ENCODE peak calls at places on chromosomes 1 and 21, in four cellular contexts. U, Y, X and O are unnamed samples.

GRCh38 chr1:176694713-176695112 is 231.7 kb downstream of the PAPPA2 start:
- DNase-seq in U (no peak), Y (no peak), X (no peak), O (no peak)

GRCh38 chr1:25519624-25520023 is 23.8 kb upstream of the LDLRAP1 start:
- DNase-seq in U (peak; percentile 84), Y (no peak), X (no peak), O (no peak)

GRCh38 chr1:237220243-237220642 is 178.3 kb downstream of the RYR2 start:
- DNase-seq in U (no peak), Y (no peak), X (no peak), O (no peak)

GRCh38 chr1:245155186-245156040 is 628 bp downstream of the KIF26B start:
- DNase-seq in U (peak; percentile 15), Y (no peak), X (no peak), O (no peak)

GRCh38 chr1:221439734-221440436 is 302.0 kb downstream of the DUSP10 start:
- DNase-seq in U (peak; percentile 98), Y (no peak), X (no peak), O (peak; percentile 85)

GRCh38 chr1:53617382-53618217 is 121.4 kb downstream of the GLIS1 start:
- DNase-seq in U (peak; percentile 94), Y (peak; percentile 36), X (no peak), O (peak; percentile 27)

GRCh38 chr1:94753171-94753972 is 66.8 kb upstream of the SLC44A3 start:
- DNase-seq in U (peak; percentile 21), Y (peak; percentile 74), X (no peak), O (no peak)

GRCh38 chr1:9835758-9836631 is 12.2 kb upstream of the CLSTN1 start:
- DNase-seq in U (peak; percentile 13), Y (peak; percentile 77), X (no peak), O (no peak)

GRCh38 chr1:113219377-113219776 is 146.4 kb downstream of the LRIG2 start:
- DNase-seq in U (no peak), Y (no peak), X (no peak), O (no peak)

GRCh38 chr1:75423616-75424015 is 187.3 kb downstream of the SLC44A5 start:
- DNase-seq in U (no peak), Y (no peak), X (no peak), O (no peak)

GRCh38 chr1:7591565-7591964 is 179.5 kb upstream of the VAMP3 start:
- DNase-seq in U (no peak), Y (peak; percentile 61), X (no peak), O (no peak)

GRCh38 chr1:94117250-94117851 is 3.6 kb downstream of the ABCA4 start:
- DNase-seq in U (no peak), Y (no peak), X (no peak), O (no peak)

GRCh38 chr21:46472246-46472645 is 13.6 kb downstream of the DIP2A start:
- DNase-seq in U (peak; percentile 32), Y (no peak), X (no peak), O (no peak)

GRCh38 chr1:37995773-37996379 is 6.1 kb upstream of the SF3A3 start:
- DNase-seq in U (peak; percentile 89), Y (peak; percentile 95), X (peak; percentile 37), O (no peak)

GRCh38 chr1:192860478-192861185 is 51.8 kb downstream of the RGS2 start:
- DNase-seq in U (no peak), Y (no peak), X (peak; percentile 30), O (no peak)

GRCh38 chr1:209772116-209772515 is 12.2 kb downstream of the C1orf74 start:
- DNase-seq in U (no peak), Y (no peak), X (no peak), O (no peak)

GRCh38 chr1:209768354-209768774 is 12.5 kb downstream of the TRAF3IP3 start:
- DNase-seq in U (no peak), Y (peak; percentile 72), X (peak; percentile 98), O (no peak)

GRCh38 chr1:209770636-209771415 is 13.5 kb downstream of the C1orf74 start:
- DNase-seq in U (no peak), Y (peak; percentile 52), X (no peak), O (no peak)

GRCh38 chr1:209769171-209769904 is 13.5 kb downstream of the TRAF3IP3 start:
- DNase-seq in U (peak; percentile 87), Y (peak; percentile 86), X (peak; percentile 87), O (peak; percentile 53)

GRCh38 chr1:209769956-209770355 is 14.1 kb downstream of the TRAF3IP3 start:
- DNase-seq in U (no peak), Y (no peak), X (no peak), O (no peak)
- H3K4me3 ChIP-seq in U (no peak overlapping the region), Y (peak overlapping the region; percentile 3), X (peak overlapping the region; percentile 60), O (no peak overlapping the region)

GRCh38 chr1:175155936-175156335 is 36.6 kb downstream of the KIAA0040 start:
- DNase-seq in U (no peak), Y (no peak), X (no peak), O (no peak)

GRCh38 chr1:175150596-175151319 is 41.8 kb downstream of the KIAA0040 start:
- DNase-seq in U (no peak), Y (no peak), X (no peak), O (no peak)

GRCh38 chr1:175155473-175155856 is 37.1 kb downstream of the KIAA0040 start:
- DNase-seq in U (no peak), Y (no peak), X (peak; percentile 65), O (no peak)

GRCh38 chr1:175154595-175155472 is 37.7 kb downstream of the KIAA0040 start:
- DNase-seq in U (peak; percentile 35), Y (peak; percentile 80), X (peak; percentile 91), O (no peak)

GRCh38 chr1:175152006-175152652 is 40.4 kb downstream of the KIAA0040 start:
- DNase-seq in U (peak; percentile 22), Y (no peak), X (peak; percentile 68), O (no peak)
- H3K4me3 ChIP-seq in U (no peak overlapping the region), Y (peak overlapping the region; percentile 22), X (no peak overlapping the region), O (no peak overlapping the region)

GRCh38 chr1:42380617-42381423 is at the start of gene RIMKLA:
- DNase-seq in U (peak; percentile 6), Y (peak; percentile 80), X (peak; percentile 50), O (no peak)
- H3K4me3 ChIP-seq in U (peak within 1 kb of the TSS; percentile 40), Y (peak within 1 kb of the TSS; percentile 60), X (peak within 1 kb of the TSS; percentile 69), O (peak within 1 kb of the TSS; percentile 37)

DNA sequence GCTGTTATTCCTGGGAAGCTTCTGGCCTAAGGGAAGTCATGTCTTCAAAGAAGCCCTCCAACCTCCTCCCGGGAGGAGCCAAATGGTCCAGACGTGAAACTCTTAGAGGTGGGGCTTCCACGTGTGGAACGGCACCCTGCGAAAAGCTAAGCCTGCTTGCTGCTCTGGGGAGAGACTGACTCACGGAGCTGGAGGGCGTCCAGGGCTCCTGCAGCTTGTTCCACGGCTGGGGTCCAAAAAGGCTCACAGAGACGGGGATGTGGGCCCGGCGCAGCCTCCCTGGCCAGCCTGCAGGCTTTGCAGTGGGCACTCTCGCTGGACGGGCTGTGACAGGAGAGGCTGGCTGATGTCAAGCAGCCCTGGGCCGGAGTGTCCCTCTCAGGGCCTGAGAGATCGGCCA is 105.1 kb downstream of the COLGALT2 start:
- DNase-seq in U (peak; percentile 90), Y (peak; percentile 85), X (no peak), O (no peak)
- H3K4me3 ChIP-seq in U (no peak overlapping the region), Y (no peak overlapping the region), X (no peak overlapping the region), O (no peak overlapping the region)

GRCh38 chr21:42062543-42063022 is 8.5 kb upstream of the UMODL1 start:
- DNase-seq in U (no peak), Y (peak; percentile 82), X (peak; percentile 99), O (no peak)
- H3K4me3 ChIP-seq in U (no peak overlapping the region), Y (no peak overlapping the region), X (peak overlapping the region; percentile 66), O (no peak overlapping the region)